ENCODE peak calls at places on chromosomes 13 and 19, in ten cellular contexts. K, M, T, Y, S, C, J, A, F and D are unnamed samples.
A peak's percentile ranks its signal among the peaks of the same experiment; 100 is the strongest.

GRCh38 chr19:47819841-47820244 is 1.9 kb upstream of the CRX start:
- DNase-seq in K (peak; percentile 55), M (no peak), T (no peak), Y (no peak), S (no peak), C (no peak), J (no peak), A (no peak), F (no peak), D (no peak)

GRCh38 chr13:68428292-68428691 is 1198.2 kb upstream of the PCDH9 start:
- DNase-seq in K (no peak), M (no peak), T (no peak), Y (no peak), S (peak; percentile 1), C (no peak), J (peak; percentile 17), A (no peak), F (peak; percentile 17), D (no peak)

GRCh38 chr13:26300140-26300539 is 46.2 kb downstream of the CDK8 start:
- DNase-seq in K (no peak), M (no peak), T (no peak), Y (no peak), S (peak; percentile 80), C (no peak), J (peak; percentile 64), A (peak; percentile 86), F (peak; percentile 60), D (peak; percentile 70)

GRCh38 chr19:36528921-36529518 is 949 bp upstream of the ZNF260 start:
- DNase-seq in K (peak; percentile 12), M (no peak), T (no peak), Y (no peak), S (no peak), C (no peak), J (no peak), A (no peak), F (no peak), D (peak; percentile 35)

GRCh38 chr19:49739933-49740332 is 23.2 kb downstream of the TSKS start:
- DNase-seq in K (no peak), M (no peak), T (no peak), Y (no peak), S (no peak), C (no peak), J (no peak), A (no peak), F (no peak), D (no peak)

GRCh38 chr13:94613051-94613450 is 11.4 kb downstream of the GPR180 start:
- DNase-seq in K (no peak), M (no peak), T (no peak), Y (no peak), S (no peak), C (no peak), J (no peak), A (no peak), F (no peak), D (no peak)

GRCh38 chr13:26377038-26377437 is 123.1 kb downstream of the CDK8 start:
- DNase-seq in K (peak; percentile 40), M (no peak), T (no peak), Y (no peak), S (peak; percentile 20), C (no peak), J (no peak), A (peak; percentile 3), F (peak; percentile 44), D (peak; percentile 4)

GRCh38 chr13:98253526-98253925 is 76.5 kb upstream of the RNF113B start:
- DNase-seq in K (no peak), M (no peak), T (no peak), Y (no peak), S (no peak), C (no peak), J (no peak), A (no peak), F (no peak), D (no peak)

GRCh38 chr19:16836115-16836905 is 7.1 kb downstream of the SIN3B start:
- DNase-seq in K (no peak), M (no peak), T (no peak), Y (no peak), S (peak; percentile 22), C (no peak), J (no peak), A (peak; percentile 39), F (no peak), D (peak; percentile 54)

GRCh38 chr13:36819064-36819810 is at the start of gene RFXAP:
- DNase-seq in K (peak; percentile 94), M (peak; percentile 88), T (peak; percentile 90), Y (peak; percentile 90), S (peak; percentile 65), C (peak; percentile 70), J (peak; percentile 51), A (peak; percentile 81), F (peak; percentile 76), D (peak; percentile 75)

GRCh38 chr13:28340272-28340793 is 154.6 kb downstream of the FLT1 start:
- DNase-seq in K (no peak), M (no peak), T (no peak), Y (no peak), S (no peak), C (no peak), J (no peak), A (peak; percentile 66), F (peak; percentile 12), D (no peak)

GRCh38 chr13:113996081-113996911 is 22.4 kb upstream of the C13orf46 start:
- DNase-seq in K (no peak), M (no peak), T (no peak), Y (no peak), S (no peak), C (no peak), J (no peak), A (no peak), F (no peak), D (no peak)

DNA sequence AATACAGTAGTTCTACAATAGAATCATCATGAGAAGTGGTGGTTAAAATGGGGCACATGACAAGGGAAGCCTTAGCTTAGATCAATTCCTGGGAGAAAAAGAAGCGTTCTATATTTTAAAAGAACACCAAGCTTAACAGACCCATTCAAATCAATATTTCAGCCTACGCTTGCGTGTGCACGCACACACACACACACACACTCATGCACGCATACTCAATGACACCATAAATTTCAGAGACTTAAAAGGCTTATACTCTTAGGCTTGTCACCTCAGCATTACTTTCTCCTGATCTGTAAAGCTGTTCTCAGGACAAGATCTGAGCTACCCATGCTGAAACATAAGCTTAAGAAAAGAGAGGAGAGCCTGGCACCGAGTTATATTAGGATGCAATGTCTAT is 368.5 kb downstream of the FGF14 start:
- DNase-seq in K (no peak), M (no peak), T (no peak), Y (no peak), S (no peak), C (no peak), J (no peak), A (no peak), F (no peak), D (no peak)
- H3K4me3 ChIP-seq in K (no peak overlapping the region), M (no peak overlapping the region), T (no peak overlapping the region), Y (no peak overlapping the region), S (no peak overlapping the region), C (no peak overlapping the region), J (no peak overlapping the region), A (no peak overlapping the region), F (no peak overlapping the region), D (no peak overlapping the region)

GRCh38 chr19:1270854-1271527 is 1.9 kb downstream of the CIRBP start:
- DNase-seq in K (no peak), M (no peak), T (no peak), Y (no peak), S (no peak), C (no peak), J (no peak), A (no peak), F (no peak), D (no peak)
- H3K4me3 ChIP-seq in K (peak overlapping the region; percentile 86), M (peak overlapping the region; percentile 57), T (peak overlapping the region; percentile 86), Y (peak overlapping the region; percentile 73), S (no peak overlapping the region), C (peak overlapping the region; percentile 64), J (peak overlapping the region; percentile 69), A (no peak overlapping the region), F (peak overlapping the region; percentile 71), D (peak overlapping the region; percentile 24)

DNA sequence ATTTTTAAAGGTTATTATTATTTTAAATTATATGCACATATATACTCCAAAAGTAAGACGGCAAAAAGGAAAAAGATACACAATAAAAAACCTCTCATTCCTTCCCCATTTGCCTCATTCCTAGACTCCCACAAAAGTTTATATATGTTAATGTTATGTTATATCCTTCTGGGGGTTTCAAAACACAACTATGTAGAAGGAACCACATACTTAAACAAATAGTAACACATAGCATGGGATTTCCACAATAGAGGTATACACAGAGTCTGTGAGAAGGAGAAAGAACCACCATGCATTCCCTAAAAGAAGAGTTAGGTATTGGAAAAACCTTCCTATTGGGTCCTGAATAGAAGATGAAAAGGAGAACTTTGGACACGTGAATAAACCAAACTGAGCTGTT is 9.1 kb downstream of the PDS5B start:
- DNase-seq in K (no peak), M (no peak), T (no peak), Y (no peak), S (no peak), C (no peak), J (no peak), A (peak; percentile 56), F (no peak), D (no peak)
- H3K4me3 ChIP-seq in K (no peak overlapping the region), M (no peak overlapping the region), T (no peak overlapping the region), Y (no peak overlapping the region), S (no peak overlapping the region), C (no peak overlapping the region), J (no peak overlapping the region), A (no peak overlapping the region), F (no peak overlapping the region), D (no peak overlapping the region)

GRCh38 chr13:48403929-48404328 is 9.0 kb downstream of the LPAR6 start:
- DNase-seq in K (no peak), M (no peak), T (no peak), Y (no peak), S (no peak), C (no peak), J (no peak), A (no peak), F (no peak), D (no peak)

GRCh38 chr13:48404952-48405351 is 8.0 kb downstream of the LPAR6 start:
- DNase-seq in K (no peak), M (no peak), T (no peak), Y (no peak), S (no peak), C (no peak), J (no peak), A (no peak), F (no peak), D (no peak)

GRCh38 chr13:48402325-48402962 is 10.5 kb downstream of the LPAR6 start:
- DNase-seq in K (no peak), M (no peak), T (no peak), Y (no peak), S (no peak), C (no peak), J (no peak), A (no peak), F (no peak), D (peak; percentile 17)

GRCh38 chr13:48403151-48403631 is 9.7 kb downstream of the LPAR6 start:
- DNase-seq in K (no peak), M (no peak), T (no peak), Y (no peak), S (no peak), C (no peak), J (no peak), A (peak; percentile 18), F (no peak), D (no peak)

DNA sequence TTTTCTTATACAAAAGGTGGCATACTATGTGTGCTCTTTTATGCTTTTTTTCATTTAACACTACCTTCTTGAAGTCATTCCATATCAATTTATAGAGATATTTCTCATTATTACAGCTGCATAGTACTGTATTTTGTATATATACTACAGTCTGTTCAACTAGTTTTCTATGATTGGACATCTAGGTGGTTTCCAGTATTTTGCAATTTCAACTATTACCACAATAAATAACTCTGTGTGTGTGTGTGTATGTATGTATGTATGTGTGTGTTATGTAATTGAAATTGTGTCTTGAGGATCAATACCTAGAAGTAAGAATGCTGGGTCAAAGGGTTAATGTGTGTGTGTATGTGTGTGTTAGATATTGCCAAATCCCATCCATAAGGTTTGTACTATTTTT is 7.0 kb downstream of the LPAR6 start:
- DNase-seq in K (no peak), M (no peak), T (no peak), Y (no peak), S (no peak), C (no peak), J (no peak), A (peak; percentile 36), F (no peak), D (peak; percentile 32)
- H3K4me3 ChIP-seq in K (no peak overlapping the region), M (no peak overlapping the region), T (peak overlapping the region; percentile 46), Y (no peak overlapping the region), S (no peak overlapping the region), C (no peak overlapping the region), J (no peak overlapping the region), A (no peak overlapping the region), F (no peak overlapping the region), D (no peak overlapping the region)